ENCODE peak calls at places on chromosomes 2 and 18, in eight cellular contexts. One of them, this sample, is unnamed.

GRCh38 chr2:208249241-208249640 is 5.6 kb downstream of the IDH1 start:
- DNase-seq in endothelial cell: no peak
- DNase-seq in heart right ventricle: no peak
- DNase-seq in psoas muscle: no peak
- DNase-seq in astrocyte of the spinal cord: no peak
- DNase-seq in HFFc6: no peak
- DNase-seq in CD8-positive, alpha-beta T cell: no peak
- DNase-seq in PC-3: no peak
- DNase-seq in this sample: no peak

GRCh38 chr2:64268330-64268729 is 124.1 kb upstream of the PELI1 start:
- DNase-seq in psoas muscle: no peak
- DNase-seq in PC-3: peak
- DNase-seq in astrocyte of the spinal cord: no peak
- DNase-seq in CD8-positive, alpha-beta T cell: no peak
- DNase-seq in heart right ventricle: no peak
- DNase-seq in HFFc6: no peak
- DNase-seq in endothelial cell: no peak
- DNase-seq in this sample: no peak

GRCh38 chr18:77133920-77134496 is 1.4 kb upstream of the MBP start:
- DNase-seq in PC-3: no peak
- DNase-seq in heart right ventricle: peak
- DNase-seq in CD8-positive, alpha-beta T cell: no peak
- DNase-seq in endothelial cell: no peak
- DNase-seq in astrocyte of the spinal cord: no peak
- DNase-seq in HFFc6: no peak
- DNase-seq in psoas muscle: peak
- DNase-seq in this sample: no peak

GRCh38 chr2:121888189-121888557 is 132.7 kb downstream of the TSN start:
- DNase-seq in CD8-positive, alpha-beta T cell: no peak
- DNase-seq in heart right ventricle: no peak
- DNase-seq in endothelial cell: no peak
- DNase-seq in PC-3: peak
- DNase-seq in psoas muscle: no peak
- DNase-seq in astrocyte of the spinal cord: no peak
- DNase-seq in HFFc6: no peak
- DNase-seq in this sample: peak

GRCh38 chr2:48249093-48249492 is 280.9 kb upstream of the STON1 start:
- DNase-seq in psoas muscle: no peak
- DNase-seq in endothelial cell: no peak
- DNase-seq in CD8-positive, alpha-beta T cell: no peak
- DNase-seq in astrocyte of the spinal cord: peak
- DNase-seq in heart right ventricle: no peak
- DNase-seq in HFFc6: peak
- DNase-seq in PC-3: peak
- DNase-seq in this sample: no peak

GRCh38 chr2:224601923-224602322 is 16.8 kb upstream of the CUL3 start:
- DNase-seq in endothelial cell: no peak
- DNase-seq in PC-3: no peak
- DNase-seq in HFFc6: no peak
- DNase-seq in heart right ventricle: no peak
- DNase-seq in CD8-positive, alpha-beta T cell: no peak
- DNase-seq in psoas muscle: no peak
- DNase-seq in astrocyte of the spinal cord: no peak
- DNase-seq in this sample: no peak

GRCh38 chr2:2890246-2890645 is 487.4 kb downstream of the EIPR1 start:
- DNase-seq in psoas muscle: no peak
- DNase-seq in endothelial cell: no peak
- DNase-seq in HFFc6: no peak
- DNase-seq in PC-3: no peak
- DNase-seq in CD8-positive, alpha-beta T cell: no peak
- DNase-seq in astrocyte of the spinal cord: no peak
- DNase-seq in heart right ventricle: no peak
- DNase-seq in this sample: no peak

GRCh38 chr2:50125230-50125629 is 906.7 kb downstream of the NRXN1 start:
- DNase-seq in psoas muscle: no peak
- DNase-seq in endothelial cell: no peak
- DNase-seq in heart right ventricle: no peak
- DNase-seq in astrocyte of the spinal cord: no peak
- DNase-seq in HFFc6: no peak
- DNase-seq in CD8-positive, alpha-beta T cell: no peak
- DNase-seq in PC-3: no peak
- DNase-seq in this sample: no peak

GRCh38 chr2:222228046-222228445 is 70.8 kb downstream of the PAX3 start:
- DNase-seq in astrocyte of the spinal cord: no peak
- DNase-seq in HFFc6: no peak
- DNase-seq in psoas muscle: no peak
- DNase-seq in PC-3: no peak
- DNase-seq in CD8-positive, alpha-beta T cell: no peak
- DNase-seq in heart right ventricle: no peak
- DNase-seq in endothelial cell: no peak
- DNase-seq in this sample: no peak

GRCh38 chr2:120722603-120723421 is 12.9 kb upstream of the GLI2 start:
- DNase-seq in heart right ventricle: no peak
- DNase-seq in CD8-positive, alpha-beta T cell: no peak
- DNase-seq in HFFc6: peak
- DNase-seq in astrocyte of the spinal cord: peak
- DNase-seq in endothelial cell: no peak
- DNase-seq in psoas muscle: no peak
- DNase-seq in PC-3: peak
- DNase-seq in this sample: no peak

GRCh38 chr18:37628466-37629220 is 63.0 kb upstream of the CELF4 start:
- DNase-seq in heart right ventricle: no peak
- DNase-seq in astrocyte of the spinal cord: no peak
- DNase-seq in PC-3: no peak
- DNase-seq in CD8-positive, alpha-beta T cell: no peak
- DNase-seq in endothelial cell: no peak
- DNase-seq in psoas muscle: no peak
- DNase-seq in HFFc6: no peak
- DNase-seq in this sample: no peak

GRCh38 chr2:38076250-38076709 is 329 bp upstream of the CYP1B1 start:
- DNase-seq in psoas muscle: peak
- DNase-seq in PC-3: peak
- DNase-seq in CD8-positive, alpha-beta T cell: no peak
- DNase-seq in HFFc6: peak
- DNase-seq in endothelial cell: peak
- DNase-seq in astrocyte of the spinal cord: peak
- DNase-seq in heart right ventricle: peak
- DNase-seq in this sample: peak

GRCh38 chr2:132901661-132902060 is 231.7 kb upstream of the LYPD1 start:
- DNase-seq in heart right ventricle: no peak
- DNase-seq in HFFc6: no peak
- DNase-seq in psoas muscle: no peak
- DNase-seq in astrocyte of the spinal cord: no peak
- DNase-seq in CD8-positive, alpha-beta T cell: no peak
- DNase-seq in PC-3: no peak
- DNase-seq in endothelial cell: no peak
- DNase-seq in this sample: no peak

GRCh38 chr2:70190413-70191243 is at the start of gene C2orf42:
- DNase-seq in psoas muscle: peak
- DNase-seq in astrocyte of the spinal cord: peak
- DNase-seq in heart right ventricle: peak
- DNase-seq in CD8-positive, alpha-beta T cell: peak
- DNase-seq in HFFc6: peak
- DNase-seq in PC-3: peak
- DNase-seq in endothelial cell: peak
- DNase-seq in this sample: peak

GRCh38 chr18:70431203-70431624 is 142.4 kb downstream of the SOCS6 start:
- DNase-seq in astrocyte of the spinal cord: no peak
- DNase-seq in CD8-positive, alpha-beta T cell: no peak
- DNase-seq in endothelial cell: no peak
- DNase-seq in heart right ventricle: no peak
- DNase-seq in psoas muscle: no peak
- DNase-seq in HFFc6: peak
- DNase-seq in PC-3: no peak
- DNase-seq in this sample: peak

GRCh38 chr2:215107229-215108056 is 31.0 kb downstream of the ABCA12 start:
- DNase-seq in PC-3: no peak
- DNase-seq in CD8-positive, alpha-beta T cell: no peak
- DNase-seq in heart right ventricle: no peak
- DNase-seq in psoas muscle: no peak
- DNase-seq in endothelial cell: no peak
- DNase-seq in HFFc6: no peak
- DNase-seq in astrocyte of the spinal cord: no peak
- DNase-seq in this sample: peak

GRCh38 chr2:68709421-68709911 is 25.1 kb upstream of the ARHGAP25 start:
- DNase-seq in psoas muscle: no peak
- DNase-seq in heart right ventricle: no peak
- DNase-seq in CD8-positive, alpha-beta T cell: no peak
- DNase-seq in endothelial cell: peak
- DNase-seq in HFFc6: peak
- DNase-seq in astrocyte of the spinal cord: peak
- DNase-seq in PC-3: peak
- DNase-seq in this sample: no peak

GRCh38 chr2:8141079-8141762 is 540.6 kb upstream of the ID2 start:
- DNase-seq in psoas muscle: no peak
- DNase-seq in CD8-positive, alpha-beta T cell: no peak
- DNase-seq in astrocyte of the spinal cord: no peak
- DNase-seq in endothelial cell: no peak
- DNase-seq in HFFc6: no peak
- DNase-seq in heart right ventricle: no peak
- DNase-seq in PC-3: no peak
- DNase-seq in this sample: no peak

GRCh38 chr2:61763605-61764034 is 90.2 kb downstream of the FAM161A start:
- DNase-seq in PC-3: peak
- DNase-seq in HFFc6: peak
- DNase-seq in CD8-positive, alpha-beta T cell: no peak
- DNase-seq in astrocyte of the spinal cord: peak
- DNase-seq in heart right ventricle: peak
- DNase-seq in psoas muscle: peak
- DNase-seq in endothelial cell: peak
- DNase-seq in this sample: no peak
- TF ChIP-seq CTCF in PC-3: peak
- TF ChIP-seq CTCF in HFFc6: peak
- TF ChIP-seq CTCF in CD8-positive, alpha-beta T cell: no peak
- TF ChIP-seq CTCF in astrocyte of the spinal cord: peak
- TF ChIP-seq CTCF in heart right ventricle: peak
- TF ChIP-seq CTCF in psoas muscle: no peak
- TF ChIP-seq CTCF in endothelial cell: no peak
- TF ChIP-seq CTCF in this sample: peak

DNA sequence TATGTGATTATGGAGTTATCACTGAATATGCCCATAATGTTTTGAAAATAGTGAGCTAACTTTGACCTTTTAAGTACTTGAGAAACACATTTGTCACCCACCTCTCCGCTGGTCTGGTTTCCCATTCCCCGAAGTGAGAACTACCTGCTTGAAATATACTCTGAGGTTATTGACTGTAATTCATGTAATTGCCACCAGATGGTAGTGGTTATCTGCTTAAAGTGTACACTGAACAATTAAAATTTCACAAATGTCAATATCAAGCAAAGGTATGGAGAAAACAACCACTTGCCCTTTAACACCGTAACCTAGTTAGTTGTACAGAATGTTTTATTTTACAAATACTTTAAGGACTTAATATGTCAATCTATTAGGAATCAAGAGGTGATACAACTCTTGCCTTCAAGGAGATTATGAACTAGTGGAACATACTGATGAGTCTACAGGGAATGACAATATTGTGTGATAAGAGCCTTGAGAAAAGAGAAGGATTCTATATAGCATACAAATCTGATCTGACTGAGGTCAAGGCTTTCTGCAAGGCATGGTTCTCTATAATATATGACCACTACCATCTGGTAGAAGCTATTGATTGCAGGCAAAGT is 316.8 kb upstream of the KCNH7 start:
- DNase-seq in PC-3: peak
- DNase-seq in endothelial cell: peak
- DNase-seq in CD8-positive, alpha-beta T cell: no peak
- DNase-seq in psoas muscle: no peak
- DNase-seq in heart right ventricle: no peak
- DNase-seq in HFFc6: peak
- DNase-seq in astrocyte of the spinal cord: peak
- DNase-seq in this sample: peak
- TF ChIP-seq CTCF in PC-3: peak
- TF ChIP-seq CTCF in endothelial cell: peak
- TF ChIP-seq CTCF in CD8-positive, alpha-beta T cell: no peak
- TF ChIP-seq CTCF in psoas muscle: peak
- TF ChIP-seq CTCF in heart right ventricle: peak
- TF ChIP-seq CTCF in HFFc6: peak
- TF ChIP-seq CTCF in astrocyte of the spinal cord: peak
- TF ChIP-seq CTCF in this sample: peak

GRCh38 chr2:196218109-196218508 is 46.7 kb upstream of the STK17B start:
- DNase-seq in HFFc6: no peak
- DNase-seq in heart right ventricle: no peak
- DNase-seq in PC-3: no peak
- DNase-seq in psoas muscle: no peak
- DNase-seq in astrocyte of the spinal cord: no peak
- DNase-seq in endothelial cell: no peak
- DNase-seq in CD8-positive, alpha-beta T cell: no peak
- DNase-seq in this sample: no peak

GRCh38 chr2:196219686-196220085 is 48.3 kb upstream of the STK17B start:
- DNase-seq in astrocyte of the spinal cord: no peak
- DNase-seq in PC-3: no peak
- DNase-seq in psoas muscle: no peak
- DNase-seq in CD8-positive, alpha-beta T cell: no peak
- DNase-seq in heart right ventricle: no peak
- DNase-seq in HFFc6: no peak
- DNase-seq in endothelial cell: no peak
- DNase-seq in this sample: no peak

GRCh38 chr2:196217116-196217515 is 45.7 kb upstream of the STK17B start:
- DNase-seq in psoas muscle: no peak
- DNase-seq in astrocyte of the spinal cord: no peak
- DNase-seq in endothelial cell: no peak
- DNase-seq in HFFc6: no peak
- DNase-seq in PC-3: no peak
- DNase-seq in CD8-positive, alpha-beta T cell: no peak
- DNase-seq in heart right ventricle: no peak
- DNase-seq in this sample: no peak

GRCh38 chr2:196224767-196225166 is 53.4 kb upstream of the STK17B start:
- DNase-seq in HFFc6: no peak
- DNase-seq in psoas muscle: no peak
- DNase-seq in astrocyte of the spinal cord: no peak
- DNase-seq in PC-3: no peak
- DNase-seq in heart right ventricle: no peak
- DNase-seq in endothelial cell: no peak
- DNase-seq in CD8-positive, alpha-beta T cell: no peak
- DNase-seq in this sample: no peak

DNA sequence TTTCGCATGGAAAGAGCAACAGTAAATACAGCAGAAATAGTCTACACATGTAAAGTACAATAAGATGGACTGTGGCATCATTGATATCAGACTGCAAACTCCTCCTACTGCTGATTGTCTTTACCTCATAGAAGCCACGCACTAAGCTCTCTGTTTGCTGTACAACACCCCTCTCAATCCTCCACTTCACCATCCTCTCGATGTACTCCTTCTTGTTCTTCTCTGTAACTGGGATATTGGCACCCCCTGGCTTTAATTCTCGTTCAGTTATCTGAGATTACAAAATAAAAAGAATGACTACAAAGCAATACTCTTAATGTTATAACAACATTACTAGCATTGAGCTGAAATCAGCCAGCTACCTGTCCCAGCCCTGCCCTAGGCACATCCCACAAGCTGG is 49.3 kb upstream of the STK17B start:
- DNase-seq in heart right ventricle: no peak
- DNase-seq in CD8-positive, alpha-beta T cell: no peak
- DNase-seq in HFFc6: no peak
- DNase-seq in astrocyte of the spinal cord: no peak
- DNase-seq in PC-3: no peak
- DNase-seq in endothelial cell: no peak
- DNase-seq in psoas muscle: no peak
- DNase-seq in this sample: no peak
- TF ChIP-seq CTCF in heart right ventricle: no peak
- TF ChIP-seq CTCF in CD8-positive, alpha-beta T cell: peak
- TF ChIP-seq CTCF in HFFc6: no peak
- TF ChIP-seq CTCF in astrocyte of the spinal cord: no peak
- TF ChIP-seq CTCF in PC-3: no peak
- TF ChIP-seq CTCF in endothelial cell: no peak
- TF ChIP-seq CTCF in psoas muscle: no peak
- TF ChIP-seq CTCF in this sample: no peak

GRCh38 chr18:45916302-45916701 is 50.8 kb downstream of the EPG5 start:
- DNase-seq in endothelial cell: no peak
- DNase-seq in PC-3: no peak
- DNase-seq in CD8-positive, alpha-beta T cell: no peak
- DNase-seq in heart right ventricle: no peak
- DNase-seq in psoas muscle: no peak
- DNase-seq in astrocyte of the spinal cord: no peak
- DNase-seq in HFFc6: no peak
- DNase-seq in this sample: no peak
- TF ChIP-seq CTCF in endothelial cell: no peak
- TF ChIP-seq CTCF in PC-3: peak
- TF ChIP-seq CTCF in CD8-positive, alpha-beta T cell: no peak
- TF ChIP-seq CTCF in heart right ventricle: no peak
- TF ChIP-seq CTCF in psoas muscle: no peak
- TF ChIP-seq CTCF in astrocyte of the spinal cord: peak
- TF ChIP-seq CTCF in HFFc6: no peak
- TF ChIP-seq CTCF in this sample: no peak